ENCODE peak calls at places on chromosomes 6 and 20, in five cellular contexts. One of them, this sample, is unnamed.

GRCh38 chr6:218153-219018 is 73.9 kb upstream of the DUSP22 start:
- DNase-seq in pancreas: no peak
- DNase-seq in right cardiac atrium: no peak
- DNase-seq in tibial artery: no peak
- DNase-seq in GM23248: no peak
- DNase-seq in this sample: peak; percentile 48

GRCh38 chr20:50009521-50010454 is 27.0 kb downstream of the SNAI1 start:
- DNase-seq in pancreas: no peak
- DNase-seq in right cardiac atrium: no peak
- DNase-seq in tibial artery: no peak
- DNase-seq in GM23248: peak; percentile 30
- DNase-seq in this sample: peak; percentile 88

GRCh38 chr6:45696738-45697137 is 318.9 kb downstream of the CLIC5 start:
- DNase-seq in pancreas: no peak
- DNase-seq in right cardiac atrium: no peak
- DNase-seq in tibial artery: no peak
- DNase-seq in GM23248: no peak
- DNase-seq in this sample: no peak

GRCh38 chr6:109165392-109165964 is 70.2 kb downstream of the CEP57L1 start:
- DNase-seq in pancreas: no peak
- DNase-seq in right cardiac atrium: peak; percentile 41
- DNase-seq in tibial artery: no peak
- DNase-seq in GM23248: peak; percentile 79
- DNase-seq in this sample: peak; percentile 7

GRCh38 chr6:170096803-170097504 is 193.9 kb downstream of the DLL1 start:
- DNase-seq in pancreas: no peak
- DNase-seq in right cardiac atrium: no peak
- DNase-seq in tibial artery: peak; percentile 4
- DNase-seq in GM23248: no peak
- DNase-seq in this sample: peak; percentile 43

GRCh38 chr6:160215232-160215631 is 43.4 kb downstream of the SLC22A2 start:
- DNase-seq in pancreas: no peak
- DNase-seq in right cardiac atrium: no peak
- DNase-seq in tibial artery: no peak
- DNase-seq in GM23248: no peak
- DNase-seq in this sample: no peak

GRCh38 chr6:30076333-30076732 is 764 bp upstream of the RNF39 start:
- DNase-seq in pancreas: no peak
- DNase-seq in right cardiac atrium: no peak
- DNase-seq in tibial artery: no peak
- DNase-seq in GM23248: no peak
- DNase-seq in this sample: peak; percentile 42

GRCh38 chr6:133980168-133980567 is 27.1 kb downstream of the TBPL1 start:
- DNase-seq in pancreas: no peak
- DNase-seq in right cardiac atrium: no peak
- DNase-seq in tibial artery: no peak
- DNase-seq in GM23248: no peak
- DNase-seq in this sample: no peak

GRCh38 chr6:168007592-168008338 is 10.3 kb downstream of the KIF25 start:
- DNase-seq in pancreas: no peak
- DNase-seq in right cardiac atrium: no peak
- DNase-seq in tibial artery: peak; percentile 34
- DNase-seq in GM23248: peak; percentile 96
- DNase-seq in this sample: no peak

GRCh38 chr6:43096451-43097097 is 20.5 kb downstream of the PTK7 start:
- DNase-seq in pancreas: no peak
- DNase-seq in right cardiac atrium: no peak
- DNase-seq in tibial artery: no peak
- DNase-seq in GM23248: peak; percentile 83
- DNase-seq in this sample: peak; percentile 62

GRCh38 chr6:169084067-169084466 is 169.6 kb downstream of the THBS2 start:
- DNase-seq in pancreas: no peak
- DNase-seq in right cardiac atrium: no peak
- DNase-seq in tibial artery: no peak
- DNase-seq in GM23248: no peak
- DNase-seq in this sample: no peak

GRCh38 chr6:100304575-100304974 is 160.1 kb downstream of the SIM1 start:
- DNase-seq in pancreas: no peak
- DNase-seq in right cardiac atrium: no peak
- DNase-seq in tibial artery: no peak
- DNase-seq in GM23248: no peak
- DNase-seq in this sample: no peak

GRCh38 chr6:16494781-16495180 is 256.4 kb downstream of the GMPR start:
- DNase-seq in pancreas: no peak
- DNase-seq in right cardiac atrium: no peak
- DNase-seq in tibial artery: no peak
- DNase-seq in GM23248: no peak
- DNase-seq in this sample: no peak

GRCh38 chr6:144543006-144543871 is 258.1 kb downstream of the UTRN start:
- DNase-seq in pancreas: no peak
- DNase-seq in right cardiac atrium: no peak
- DNase-seq in tibial artery: no peak
- DNase-seq in GM23248: peak; percentile 82
- DNase-seq in this sample: peak; percentile 1

GRCh38 chr6:37663016-37663810 is 34.5 kb downstream of the MDGA1 start:
- DNase-seq in pancreas: no peak
- DNase-seq in right cardiac atrium: no peak
- DNase-seq in tibial artery: no peak
- DNase-seq in GM23248: peak; percentile 30
- DNase-seq in this sample: no peak

GRCh38 chr20:61965606-61966491 is 99.8 kb downstream of the TAF4 start:
- DNase-seq in pancreas: no peak
- DNase-seq in right cardiac atrium: no peak
- DNase-seq in tibial artery: no peak
- DNase-seq in GM23248: no peak
- DNase-seq in this sample: peak; percentile 97

GRCh38 chr6:7669742-7670141 is 56.2 kb upstream of the BMP6 start:
- DNase-seq in pancreas: no peak
- DNase-seq in right cardiac atrium: no peak
- DNase-seq in tibial artery: no peak
- DNase-seq in GM23248: no peak
- DNase-seq in this sample: no peak

GRCh38 chr20:38805502-38805957 is at the start of gene PPP1R16B:
- DNase-seq in pancreas: no peak
- DNase-seq in right cardiac atrium: peak; percentile 55
- DNase-seq in tibial artery: no peak
- DNase-seq in GM23248: peak; percentile 32
- DNase-seq in this sample: peak; percentile 91

GRCh38 chr20:38804243-38804642 is 1.3 kb upstream of the PPP1R16B start:
- DNase-seq in pancreas: no peak
- DNase-seq in right cardiac atrium: no peak
- DNase-seq in tibial artery: no peak
- DNase-seq in GM23248: no peak
- DNase-seq in this sample: no peak

GRCh38 chr20:38805958-38806854 is 709 bp downstream of the PPP1R16B start:
- DNase-seq in pancreas: no peak
- DNase-seq in right cardiac atrium: peak; percentile 29
- DNase-seq in tibial artery: no peak
- DNase-seq in GM23248: peak; percentile 21
- DNase-seq in this sample: peak; percentile 76

GRCh38 chr20:38806855-38807655 is 1.6 kb downstream of the PPP1R16B start:
- DNase-seq in pancreas: no peak
- DNase-seq in right cardiac atrium: no peak
- DNase-seq in tibial artery: no peak
- DNase-seq in GM23248: no peak
- DNase-seq in this sample: peak; percentile 40

GRCh38 chr20:38804682-38805501 is 605 bp upstream of the PPP1R16B start:
- DNase-seq in pancreas: no peak
- DNase-seq in right cardiac atrium: no peak
- DNase-seq in tibial artery: no peak
- DNase-seq in GM23248: no peak
- DNase-seq in this sample: peak; percentile 74
- H3K27me3 ChIP-seq in pancreas: peaks cover 11% of the 10 kb centered on the region
- H3K27me3 ChIP-seq in right cardiac atrium: no peaks in the 10 kb centered on the region
- H3K27me3 ChIP-seq in tibial artery: no peaks in the 10 kb centered on the region
- H3K27me3 ChIP-seq in GM23248: peaks cover 41% of the 10 kb centered on the region
- H3K27me3 ChIP-seq in this sample: peaks cover 3% of the 10 kb centered on the region

GRCh38 chr20:57108742-57109141 is 157.7 kb downstream of the BMP7 start:
- DNase-seq in pancreas: no peak
- DNase-seq in right cardiac atrium: no peak
- DNase-seq in tibial artery: no peak
- DNase-seq in GM23248: no peak
- DNase-seq in this sample: peak; percentile 74
- H3K4me3 ChIP-seq in pancreas: no peak overlapping the region
- H3K4me3 ChIP-seq in right cardiac atrium: no peak overlapping the region
- H3K4me3 ChIP-seq in tibial artery: no peak overlapping the region
- H3K4me3 ChIP-seq in GM23248: no peak overlapping the region
- H3K4me3 ChIP-seq in this sample: no peak overlapping the region

GRCh38 chr20:5770240-5770986 is 20.2 kb downstream of the SHLD1 start:
- DNase-seq in pancreas: no peak
- DNase-seq in right cardiac atrium: no peak
- DNase-seq in tibial artery: no peak
- DNase-seq in GM23248: peak; percentile 20
- DNase-seq in this sample: no peak

GRCh38 chr20:5770987-5771318 is 20.8 kb downstream of the SHLD1 start:
- DNase-seq in pancreas: no peak
- DNase-seq in right cardiac atrium: no peak
- DNase-seq in tibial artery: no peak
- DNase-seq in GM23248: no peak
- DNase-seq in this sample: no peak

GRCh38 chr20:5767493-5768098 is 17.4 kb downstream of the SHLD1 start:
- DNase-seq in pancreas: no peak
- DNase-seq in right cardiac atrium: no peak
- DNase-seq in tibial artery: no peak
- DNase-seq in GM23248: no peak
- DNase-seq in this sample: no peak

GRCh38 chr20:5766085-5766764 is 16.0 kb downstream of the SHLD1 start:
- DNase-seq in pancreas: no peak
- DNase-seq in right cardiac atrium: peak; percentile 28
- DNase-seq in tibial artery: no peak
- DNase-seq in GM23248: no peak
- DNase-seq in this sample: no peak
- H3K27me3 ChIP-seq in pancreas: no peaks in the 10 kb centered on the region
- H3K27me3 ChIP-seq in right cardiac atrium: no peaks in the 10 kb centered on the region
- H3K27me3 ChIP-seq in tibial artery: no peaks in the 10 kb centered on the region
- H3K27me3 ChIP-seq in GM23248: no peaks in the 10 kb centered on the region
- H3K27me3 ChIP-seq in this sample: no peaks in the 10 kb centered on the region

GRCh38 chr6:150289454-150290071 is 79.2 kb upstream of the IYD start:
- DNase-seq in pancreas: no peak
- DNase-seq in right cardiac atrium: no peak
- DNase-seq in tibial artery: no peak
- DNase-seq in GM23248: no peak
- DNase-seq in this sample: no peak

GRCh38 chr6:150291968-150292710 is 76.7 kb upstream of the IYD start:
- DNase-seq in pancreas: no peak
- DNase-seq in right cardiac atrium: no peak
- DNase-seq in tibial artery: no peak
- DNase-seq in GM23248: no peak
- DNase-seq in this sample: no peak

GRCh38 chr6:150288456-150288855 is 80.4 kb upstream of the IYD start:
- DNase-seq in pancreas: no peak
- DNase-seq in right cardiac atrium: no peak
- DNase-seq in tibial artery: no peak
- DNase-seq in GM23248: no peak
- DNase-seq in this sample: no peak

GRCh38 chr6:150293019-150293418 is 75.8 kb upstream of the IYD start:
- DNase-seq in pancreas: no peak
- DNase-seq in right cardiac atrium: no peak
- DNase-seq in tibial artery: no peak
- DNase-seq in GM23248: no peak
- DNase-seq in this sample: no peak

GRCh38 chr6:150290429-150290828 is 78.4 kb upstream of the IYD start:
- DNase-seq in pancreas: no peak
- DNase-seq in right cardiac atrium: no peak
- DNase-seq in tibial artery: no peak
- DNase-seq in GM23248: peak; percentile 95
- DNase-seq in this sample: no peak
- H3K4me3 ChIP-seq in pancreas: no peak overlapping the region
- H3K4me3 ChIP-seq in right cardiac atrium: no peak overlapping the region
- H3K4me3 ChIP-seq in tibial artery: no peak overlapping the region
- H3K4me3 ChIP-seq in GM23248: no peak overlapping the region
- H3K4me3 ChIP-seq in this sample: no peak overlapping the region

GRCh38 chr20:33234050-33234449 is 1.7 kb upstream of the BPIFA1 start:
- DNase-seq in pancreas: no peak
- DNase-seq in right cardiac atrium: no peak
- DNase-seq in tibial artery: no peak
- DNase-seq in GM23248: no peak
- DNase-seq in this sample: no peak

GRCh38 chr20:33229843-33230242 is 6.0 kb upstream of the BPIFA1 start:
- DNase-seq in pancreas: no peak
- DNase-seq in right cardiac atrium: no peak
- DNase-seq in tibial artery: no peak
- DNase-seq in GM23248: no peak
- DNase-seq in this sample: no peak

GRCh38 chr20:33233129-33233774 is 2.5 kb upstream of the BPIFA1 start:
- DNase-seq in pancreas: no peak
- DNase-seq in right cardiac atrium: no peak
- DNase-seq in tibial artery: no peak
- DNase-seq in GM23248: no peak
- DNase-seq in this sample: peak; percentile 78

GRCh38 chr20:33232486-33233072 is 3.2 kb upstream of the BPIFA1 start:
- DNase-seq in pancreas: no peak
- DNase-seq in right cardiac atrium: no peak
- DNase-seq in tibial artery: no peak
- DNase-seq in GM23248: no peak
- DNase-seq in this sample: no peak

GRCh38 chr20:33231237-33231636 is 4.6 kb upstream of the BPIFA1 start:
- DNase-seq in pancreas: no peak
- DNase-seq in right cardiac atrium: no peak
- DNase-seq in tibial artery: no peak
- DNase-seq in GM23248: no peak
- DNase-seq in this sample: no peak
- H3K27me3 ChIP-seq in pancreas: no peaks in the 10 kb centered on the region
- H3K27me3 ChIP-seq in right cardiac atrium: no peaks in the 10 kb centered on the region
- H3K27me3 ChIP-seq in tibial artery: no peaks in the 10 kb centered on the region
- H3K27me3 ChIP-seq in GM23248: peaks cover 37% of the 10 kb centered on the region
- H3K27me3 ChIP-seq in this sample: no peaks in the 10 kb centered on the region

GRCh38 chr6:107304421-107305025 is 154.8 kb downstream of the PDSS2 start:
- DNase-seq in pancreas: no peak
- DNase-seq in right cardiac atrium: no peak
- DNase-seq in tibial artery: no peak
- DNase-seq in GM23248: no peak
- DNase-seq in this sample: no peak
- H3K4me3 ChIP-seq in pancreas: no peak overlapping the region
- H3K4me3 ChIP-seq in right cardiac atrium: no peak overlapping the region
- H3K4me3 ChIP-seq in tibial artery: no peak overlapping the region
- H3K4me3 ChIP-seq in GM23248: no peak overlapping the region
- H3K4me3 ChIP-seq in this sample: no peak overlapping the region

GRCh38 chr20:63115651-63116411 is 100.1 kb downstream of the YTHDF1 start:
- DNase-seq in pancreas: no peak
- DNase-seq in right cardiac atrium: peak; percentile 4
- DNase-seq in tibial artery: no peak
- DNase-seq in GM23248: no peak
- DNase-seq in this sample: no peak
- H3K27me3 ChIP-seq in pancreas: no peaks in the 10 kb centered on the region
- H3K27me3 ChIP-seq in right cardiac atrium: no peaks in the 10 kb centered on the region
- H3K27me3 ChIP-seq in tibial artery: no peaks in the 10 kb centered on the region
- H3K27me3 ChIP-seq in GM23248: no peaks in the 10 kb centered on the region
- H3K27me3 ChIP-seq in this sample: peaks cover 8% of the 10 kb centered on the region

GRCh38 chr6:87907521-87907920 is 140.1 kb upstream of the SPACA1 start:
- DNase-seq in pancreas: no peak
- DNase-seq in right cardiac atrium: no peak
- DNase-seq in tibial artery: no peak
- DNase-seq in GM23248: peak; percentile 77
- DNase-seq in this sample: no peak
- H3K4me3 ChIP-seq in pancreas: no peak overlapping the region
- H3K4me3 ChIP-seq in right cardiac atrium: no peak overlapping the region
- H3K4me3 ChIP-seq in tibial artery: no peak overlapping the region
- H3K4me3 ChIP-seq in GM23248: no peak overlapping the region
- H3K4me3 ChIP-seq in this sample: no peak overlapping the region